ENCODE peak calls at places on chromosome 12, in four cellular contexts. Z is K562, R is GM12892, P is H1. C is an unnamed sample.

GRCh38 chr12:110199360-110200123 is 75.4 kb downstream of the IFT81 start:
- DNase-seq in Z (no peak), R (no peak), P (peak), C (no peak)

GRCh38 chr12:27868165-27868564 is 88.1 kb upstream of the MANSC4 start:
- DNase-seq in Z (no peak), R (no peak), P (no peak), C (no peak)

GRCh38 chr12:50257226-50258166 is 25.8 kb downstream of the LIMA1 start:
- DNase-seq in Z (no peak), R (no peak), P (no peak), C (no peak)

GRCh38 chr12:101925935-101926334 is 48.6 kb downstream of the DRAM1 start:
- DNase-seq in Z (no peak), R (no peak), P (no peak), C (no peak)

GRCh38 chr12:21776242-21776641 is 1.7 kb upstream of the KCNJ8 start:
- DNase-seq in Z (no peak), R (no peak), P (no peak), C (no peak)

GRCh38 chr12:127054531-127054930 is 1212.4 kb upstream of the TMEM132C start:
- DNase-seq in Z (no peak), R (no peak), P (no peak), C (no peak)

GRCh38 chr12:89863332-89863938 is 154.8 kb upstream of the ATP2B1 start:
- DNase-seq in Z (no peak), R (no peak), P (no peak), C (no peak)

GRCh38 chr12:102216086-102216691 is 18.6 kb upstream of the PMCH start:
- DNase-seq in Z (no peak), R (no peak), P (no peak), C (no peak)

GRCh38 chr12:56117778-56118687 is at the start of gene ZC3H10:
- DNase-seq in Z (peak), R (peak), P (peak), C (peak)

GRCh38 chr12:108567974-108568652 is 5.7 kb downstream of the ISCU start:
- DNase-seq in Z (no peak), R (no peak), P (no peak), C (no peak)

GRCh38 chr12:92930421-92930820 is 1.3 kb upstream of the EEA1 start:
- DNase-seq in Z (no peak), R (no peak), P (no peak), C (no peak)

GRCh38 chr12:117113231-117113630 is 14.0 kb upstream of the TESC start:
- DNase-seq in Z (no peak), R (no peak), P (no peak), C (no peak)

GRCh38 chr12:116520801-116521471 is 38.2 kb upstream of the MAP1LC3B2 start:
- DNase-seq in Z (no peak), R (no peak), P (no peak), C (no peak)

GRCh38 chr12:103811791-103812190 is 29.2 kb downstream of the NT5DC3 start:
- DNase-seq in Z (no peak), R (no peak), P (no peak), C (no peak)

GRCh38 chr12:19927661-19928060 is 440.7 kb upstream of the PDE3A start:
- DNase-seq in Z (no peak), R (no peak), P (no peak), C (no peak)

GRCh38 chr12:94900496-94900895 is 103.0 kb downstream of the NDUFA12 start:
- DNase-seq in Z (no peak), R (no peak), P (no peak), C (no peak)

GRCh38 chr12:116524964-116525379 is 34.2 kb upstream of the MAP1LC3B2 start:
- DNase-seq in Z (no peak), R (no peak), P (no peak), C (no peak)

GRCh38 chr12:95553202-95553943 is 2.1 kb upstream of the USP44 start:
- DNase-seq in Z (no peak), R (no peak), P (no peak), C (no peak)

GRCh38 chr12:77087427-77087826 is 22.1 kb upstream of the E2F7 start:
- DNase-seq in Z (no peak), R (no peak), P (no peak), C (no peak)

GRCh38 chr12:51275088-51275487 is 4.9 kb upstream of the SMAGP start:
- DNase-seq in Z (no peak), R (no peak), P (no peak), C (no peak)

GRCh38 chr12:75571651-75572050 is 60.2 kb upstream of the KRR1 start:
- DNase-seq in Z (no peak), R (no peak), P (no peak), C (no peak)

GRCh38 chr12:122354958-122355641 is 67.4 kb downstream of the CLIP1 start:
- DNase-seq in Z (no peak), R (no peak), P (no peak), C (no peak)
- TF ChIP-seq TAF1 in Z (no peak), R (no peak), P (no peak), C (no peak)

DNA sequence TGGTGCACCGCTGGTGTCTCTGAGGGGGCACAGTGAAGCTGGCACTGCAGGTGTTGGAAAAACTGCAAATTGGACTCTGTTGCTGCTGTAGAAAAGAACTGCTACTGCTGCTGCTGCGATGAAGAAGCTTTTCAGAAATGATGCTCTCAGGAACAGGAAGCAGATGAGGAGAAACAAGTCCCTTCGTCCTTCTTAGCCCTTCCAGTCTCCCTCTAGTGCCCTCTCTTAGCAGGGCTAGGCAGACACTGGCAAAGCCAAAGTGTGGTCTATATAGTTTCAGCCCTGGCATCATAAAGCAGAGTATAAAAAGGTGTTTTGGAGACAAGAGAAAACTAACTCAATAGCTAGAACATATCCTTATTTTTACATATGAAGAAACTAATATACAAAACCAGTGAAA is 174.5 kb downstream of the MYRFL start:
- DNase-seq in Z (no peak), R (no peak), P (no peak), C (no peak)
- TF ChIP-seq POLR2A in Z (no peak), R (no peak), P (no peak), C (no peak)

GRCh38 chr12:65823481-65824313 is 586 bp upstream of the HMGA2 start:
- DNase-seq in Z (no peak), R (peak), P (no peak), C (no peak)

GRCh38 chr12:65822732-65823480 is 1.4 kb upstream of the HMGA2 start:
- DNase-seq in Z (no peak), R (no peak), P (peak), C (no peak)

GRCh38 chr12:65825573-65826512 is 1.6 kb downstream of the HMGA2 start:
- DNase-seq in Z (no peak), R (peak), P (no peak), C (peak)

GRCh38 chr12:65825323-65825572 is 965 bp downstream of the HMGA2 start:
- DNase-seq in Z (no peak), R (no peak), P (no peak), C (no peak)

GRCh38 chr12:65824314-65824563 is at the start of gene HMGA2:
- DNase-seq in Z (no peak), R (no peak), P (no peak), C (no peak)
- TF ChIP-seq TAF1 in Z (no peak), R (no peak), P (no peak), C (no peak)

GRCh38 chr12:7129647-7130536 is at the start of gene CLSTN3:
- DNase-seq in Z (peak), R (peak), P (no peak), C (peak)

GRCh38 chr12:7125632-7126227 is 3.0 kb downstream of the RBP5 start:
- DNase-seq in Z (no peak), R (no peak), P (no peak), C (no peak)

GRCh38 chr12:7128681-7129593 is at the start of gene RBP5:
- DNase-seq in Z (peak), R (no peak), P (no peak), C (no peak)

GRCh38 chr12:7130537-7130790 is 293 bp downstream of the CLSTN3 start:
- DNase-seq in Z (no peak), R (no peak), P (no peak), C (no peak)

GRCh38 chr12:7127916-7128626 is 618 bp downstream of the RBP5 start:
- DNase-seq in Z (no peak), R (no peak), P (no peak), C (no peak)
- TF ChIP-seq POLR2A in Z (no peak), R (no peak), P (no peak), C (no peak)